ENCODE peak calls at places on chromosomes 16 and 17, in seven cellular contexts. P is IMR-90, R is trophoblast cell, E is mesendoderm, O is neuronal stem cell, F is mesenchymal stem cell, T is H1. N is an unnamed sample.

GRCh38 chr17:1713878-1714487 is 3.8 kb upstream of the TLCD2 start:
- DNase-seq in P (peak; percentile 32), R (peak; percentile 42), E (peak; percentile 93), O (peak; percentile 59), F (peak; percentile 50), T (no peak), N (peak; percentile 93)

GRCh38 chr16:81994485-81994884 is 16.8 kb downstream of the SDR42E1 start:
- DNase-seq in P (no peak), R (no peak), E (peak; percentile 37), O (no peak), F (no peak), T (no peak), N (no peak)

GRCh38 chr17:29590979-29591736 is 1.7 kb upstream of the GIT1 start:
- DNase-seq in P (peak; percentile 45), R (no peak), E (peak; percentile 92), O (no peak), F (peak; percentile 63), T (no peak), N (peak; percentile 78)

GRCh38 chr16:727291-727977 is 528 bp downstream of the HAGHL start:
- DNase-seq in P (no peak), R (no peak), E (no peak), O (no peak), F (no peak), T (no peak), N (no peak)

GRCh38 chr16:58638148-58639036 is 8.8 kb upstream of the CNOT1 start:
- DNase-seq in P (peak; percentile 91), R (peak; percentile 92), E (peak; percentile 84), O (no peak), F (peak; percentile 80), T (peak; percentile 19), N (peak; percentile 72)

GRCh38 chr16:2473425-2473926 is 1.5 kb upstream of the TBC1D24 start:
- DNase-seq in P (no peak), R (peak; percentile 12), E (no peak), O (no peak), F (no peak), T (no peak), N (peak; percentile 45)

GRCh38 chr17:58337600-58338453 is 9.2 kb upstream of the TSPOAP1 start:
- DNase-seq in P (peak; percentile 96), R (peak; percentile 47), E (peak; percentile 93), O (no peak), F (peak; percentile 86), T (peak; percentile 44), N (peak; percentile 94)

GRCh38 chr16:6482861-6483530 is 849.6 kb upstream of the RBFOX1 start:
- DNase-seq in P (no peak), R (no peak), E (no peak), O (no peak), F (no peak), T (no peak), N (peak; percentile 28)

GRCh38 chr17:29784661-29785060 is 145.4 kb downstream of the SSH2 start:
- DNase-seq in P (peak; percentile 50), R (peak; percentile 73), E (peak; percentile 53), O (no peak), F (peak; percentile 20), T (no peak), N (no peak)

GRCh38 chr17:45740553-45741330 is 43.4 kb upstream of the CRHR1 start:
- DNase-seq in P (peak; percentile 13), R (no peak), E (peak; percentile 96), O (peak; percentile 87), F (peak; percentile 38), T (peak; percentile 53), N (peak; percentile 99)

GRCh38 chr17:75249564-75249963 is 11.8 kb downstream of the GGA3 start:
- DNase-seq in P (no peak), R (no peak), E (no peak), O (no peak), F (no peak), T (no peak), N (no peak)

GRCh38 chr17:1562178-1562643 is 381 bp downstream of the PITPNA start:
- DNase-seq in P (no peak), R (peak; percentile 42), E (no peak), O (no peak), F (peak; percentile 54), T (no peak), N (peak; percentile 65)

DNA sequence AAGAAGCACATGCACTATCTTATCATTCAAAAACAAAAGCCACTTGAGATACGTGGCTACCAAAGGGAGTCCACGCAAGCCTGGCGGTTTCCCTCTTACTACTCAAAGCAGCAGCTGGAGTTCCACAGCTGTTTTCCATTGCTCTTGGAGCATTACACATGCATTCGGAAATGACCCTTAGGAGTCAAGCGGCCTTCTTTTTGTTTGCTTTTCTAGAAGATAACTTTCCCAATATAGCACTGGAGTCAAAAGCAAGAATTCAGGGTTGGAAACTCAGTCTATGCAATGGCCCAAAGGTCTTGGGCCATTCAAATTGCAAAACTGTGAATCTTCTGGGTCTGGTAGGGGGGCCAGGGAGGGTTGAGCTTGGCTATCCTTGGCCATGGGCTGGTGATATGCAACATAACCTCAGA is 97.8 kb upstream of the MAF start:
- DNase-seq in P (peak; percentile 40), R (peak; percentile 69), E (no peak), O (no peak), F (peak; percentile 68), T (no peak), N (no peak)
- H3K18ac ChIP-seq in P (no peak overlapping the region), R (no peak overlapping the region), E (no peak overlapping the region), O (no peak overlapping the region), F (no peak overlapping the region), T (no peak overlapping the region), N (no peak overlapping the region)

DNA sequence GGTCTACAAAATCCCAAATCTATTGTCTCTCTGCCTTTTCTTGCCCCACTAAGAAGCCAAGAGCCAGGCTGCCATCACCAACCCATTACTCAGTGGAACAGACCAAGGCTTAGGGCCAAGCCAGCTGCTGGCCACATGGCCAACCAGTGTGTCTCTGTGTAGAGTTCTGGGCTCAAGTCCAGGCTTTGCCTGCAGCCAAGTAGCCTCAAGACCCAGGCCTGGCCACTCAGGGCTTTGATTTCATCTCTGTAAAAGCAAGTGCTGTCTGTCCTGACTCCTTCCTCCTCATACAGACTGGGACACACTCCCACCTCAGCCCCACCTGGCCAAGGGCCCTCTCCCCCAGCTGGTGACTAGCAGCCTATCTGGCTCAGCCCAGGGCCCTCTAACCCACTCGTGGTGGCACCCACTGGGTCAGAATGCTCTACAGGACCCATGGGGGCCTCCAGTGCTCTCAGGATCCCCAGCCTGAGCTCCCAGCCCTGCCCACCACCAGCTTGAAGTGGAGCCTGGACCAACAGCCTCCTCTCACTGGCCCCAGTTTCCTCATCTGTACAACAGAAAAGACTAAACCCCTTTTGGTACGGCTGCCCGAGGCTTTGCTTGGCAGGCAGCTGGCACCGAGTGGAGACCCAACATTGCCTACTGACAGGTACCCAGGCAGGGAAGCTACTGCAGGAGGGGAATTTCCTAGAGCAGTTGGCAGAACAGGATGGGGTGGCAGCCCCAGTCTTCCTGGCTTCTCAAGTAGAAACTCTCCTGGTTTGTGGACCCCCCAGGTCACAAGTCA is 14.4 kb downstream of the SREBF1 start:
- DNase-seq in P (peak; percentile 87), R (no peak), E (no peak), O (no peak), F (peak; percentile 59), T (no peak), N (no peak)
- H3K27ac ChIP-seq in P (no peak overlapping the region), R (no peak overlapping the region), E (no peak overlapping the region), O (no peak overlapping the region), F (no peak overlapping the region), T (no peak overlapping the region), N (no peak overlapping the region)

DNA sequence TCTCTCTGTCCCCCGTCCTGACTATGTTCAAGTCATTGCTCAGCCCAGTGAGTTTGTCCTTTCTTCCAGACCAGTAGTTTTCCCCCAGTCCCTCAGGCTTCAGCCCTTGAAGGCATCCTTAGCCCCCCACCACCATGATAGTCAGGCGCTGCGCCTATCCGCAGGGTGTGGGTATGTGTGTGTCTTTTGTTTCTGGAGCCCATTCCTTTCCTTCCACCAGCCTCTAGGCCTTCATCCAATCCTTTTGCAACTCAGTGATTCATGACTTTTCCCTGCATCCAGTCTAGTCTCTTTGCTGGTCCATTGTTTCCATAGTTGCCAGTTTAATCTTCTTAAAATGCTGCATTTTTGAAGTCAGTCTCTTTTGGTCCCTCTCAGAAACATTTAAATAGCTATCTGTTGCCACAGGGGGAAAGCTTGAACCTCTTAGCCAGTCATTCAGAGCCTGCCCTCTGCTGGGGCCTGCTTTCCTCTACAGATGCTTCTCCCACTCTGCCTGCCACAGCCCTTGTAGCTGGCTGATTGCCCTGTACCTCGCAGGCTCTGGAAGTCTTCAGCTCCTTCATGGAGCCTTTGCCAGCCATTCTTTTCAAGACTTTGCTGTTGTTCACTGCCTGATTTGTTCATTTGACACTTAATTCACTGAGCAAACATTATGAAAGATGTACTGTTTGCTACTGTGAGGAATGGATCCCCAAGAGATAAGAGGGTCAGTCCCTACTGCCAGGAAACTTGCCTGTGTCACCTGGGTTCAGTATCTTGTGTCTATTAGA is 55.9 kb upstream of the ADCY7 start:
- DNase-seq in P (peak; percentile 87), R (peak; percentile 91), E (peak; percentile 87), O (peak; percentile 58), F (peak; percentile 85), T (peak; percentile 38), N (peak; percentile 77)
- H3K18ac ChIP-seq in P (no peak overlapping the region), R (no peak overlapping the region), E (no peak overlapping the region), O (no peak overlapping the region), F (no peak overlapping the region), T (no peak overlapping the region), N (no peak overlapping the region)

DNA sequence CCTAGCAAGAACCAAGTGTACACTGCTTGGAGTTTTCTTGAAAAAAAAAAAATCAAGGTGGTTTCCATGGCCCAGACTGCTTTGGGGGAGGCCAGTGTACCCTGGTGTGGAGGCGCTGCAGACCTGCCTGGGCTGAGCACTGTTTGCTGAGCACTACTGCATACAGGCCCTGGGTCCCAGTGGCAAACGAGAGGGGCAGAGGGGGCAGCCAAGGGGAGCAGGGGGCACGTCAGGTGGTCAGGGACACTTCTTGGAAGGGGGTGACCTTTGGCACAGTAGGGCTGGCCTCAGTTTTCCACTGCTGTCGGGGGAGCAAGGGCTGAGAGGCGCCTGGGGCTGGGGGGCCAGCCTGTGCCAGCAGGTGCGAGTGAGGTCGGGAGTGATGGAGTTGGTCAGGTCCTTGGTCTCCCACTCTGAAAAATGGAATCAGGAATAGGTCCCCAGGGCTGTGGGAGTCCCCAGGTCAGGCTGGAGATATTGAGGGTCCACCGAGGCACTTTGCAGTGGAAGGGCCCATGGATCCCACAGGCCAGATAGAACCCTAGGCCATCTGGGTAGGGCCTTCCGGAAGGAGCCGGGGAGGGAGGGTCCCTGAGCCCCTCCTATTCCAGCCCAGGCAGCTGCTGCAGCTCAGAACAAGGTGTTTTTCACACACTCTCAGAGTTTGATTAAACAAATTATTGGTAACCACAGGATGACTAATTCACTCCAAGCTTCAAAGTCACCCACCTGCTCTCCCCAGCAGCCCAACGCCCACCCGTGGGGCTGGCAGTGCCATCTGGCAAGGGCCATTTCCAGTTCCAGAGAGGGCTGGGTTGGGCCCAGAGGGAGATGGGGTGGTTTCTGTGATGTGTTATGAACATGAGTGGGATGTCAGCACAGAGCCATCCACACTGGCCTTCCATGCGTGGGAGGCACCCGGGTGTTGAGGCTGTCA is 3.5 kb downstream of the ZFPM1 start:
- DNase-seq in P (no peak), R (no peak), E (no peak), O (no peak), F (no peak), T (no peak), N (no peak)
- H3K27ac ChIP-seq in P (no peak overlapping the region), R (no peak overlapping the region), E (no peak overlapping the region), O (no peak overlapping the region), F (no peak overlapping the region), T (no peak overlapping the region), N (no peak overlapping the region)